ENCODE peak calls at places on chromosomes 13 and 19, in ten cellular contexts. L is effector memory CD4-positive, alpha-beta T cell; P is OCI-LY7; H is GM23248; E is heart left ventricle; X is body of pancreas; Z is esophagus squamous epithelium; A is BJ; F is mucosa of descending colon; U is IMR-90. K is an unnamed sample.

GRCh38 chr13:46126552-46127171 is 21.8 kb upstream of the CPB2 start:
- DNase-seq in L (peak; percentile 47), P (peak; percentile 77), H (peak; percentile 86), E (peak; percentile 45), X (peak; percentile 88), Z (no peak), A (no peak), F (peak; percentile 68), U (peak; percentile 68), K (peak; percentile 64)

GRCh38 chr13:100520936-100521765 is 67.4 kb downstream of the GGACT start:
- DNase-seq in L (no peak), P (no peak), H (no peak), E (no peak), X (no peak), Z (no peak), A (no peak), F (no peak), U (no peak), K (no peak)

GRCh38 chr13:40814803-40815202 is 25.4 kb downstream of the SLC25A15 start:
- DNase-seq in L (no peak), P (no peak), H (peak; percentile 21), E (no peak), X (no peak), Z (no peak), A (no peak), F (no peak), U (peak; percentile 31), K (no peak)

GRCh38 chr13:32330438-32330837 is 15.1 kb downstream of the BRCA2 start:
- DNase-seq in L (no peak), P (no peak), H (peak; percentile 90), E (no peak), X (no peak), Z (no peak), A (peak; percentile 49), F (no peak), U (peak; percentile 71), K (no peak)

GRCh38 chr19:35991731-35992450 is 3.1 kb upstream of the SDHAF1 start:
- DNase-seq in L (no peak), P (no peak), H (peak; percentile 16), E (no peak), X (no peak), Z (no peak), A (no peak), F (no peak), U (no peak), K (no peak)

GRCh38 chr13:27309401-27309958 is 38.9 kb downstream of the RASL11A start:
- DNase-seq in L (no peak), P (no peak), H (no peak), E (no peak), X (no peak), Z (no peak), A (no peak), F (no peak), U (no peak), K (peak; percentile 16)

GRCh38 chr13:102569488-102569887 is 27.3 kb upstream of the TPP2 start:
- DNase-seq in L (no peak), P (no peak), H (peak; percentile 86), E (no peak), X (no peak), Z (no peak), A (peak; percentile 50), F (no peak), U (peak; percentile 69), K (no peak)

GRCh38 chr13:33697936-33698335 is 120.0 kb upstream of the RFC3 start:
- DNase-seq in L (no peak), P (no peak), H (no peak), E (no peak), X (no peak), Z (no peak), A (no peak), F (no peak), U (no peak), K (no peak)

GRCh38 chr13:90640976-90641375 is 706.5 kb upstream of the MIR17HG start:
- DNase-seq in L (no peak), P (no peak), H (peak; percentile 69), E (no peak), X (no peak), Z (no peak), A (peak; percentile 26), F (no peak), U (no peak), K (no peak)

GRCh38 chr13:113857531-113858195 is 6.2 kb downstream of the GAS6 start:
- DNase-seq in L (no peak), P (no peak), H (no peak), E (no peak), X (no peak), Z (no peak), A (no peak), F (no peak), U (no peak), K (no peak)

GRCh38 chr13:37010424-37010823 is 9.8 kb downstream of the EXOSC8 start:
- DNase-seq in L (no peak), P (no peak), H (no peak), E (no peak), X (no peak), Z (no peak), A (no peak), F (no peak), U (no peak), K (no peak)
- H3K36me3 ChIP-seq in L (peaks cover 56% of the 10 kb centered on the region), P (peaks cover 100% of the 10 kb centered on the region), H (peaks cover 90% of the 10 kb centered on the region), E (peaks cover 44% of the 10 kb centered on the region), X (no peaks in the 10 kb centered on the region), Z (peaks cover 10% of the 10 kb centered on the region), A (peaks cover 4% of the 10 kb centered on the region), F (no peaks in the 10 kb centered on the region), U (peaks cover 27% of the 10 kb centered on the region), K (peaks cover 5% of the 10 kb centered on the region)

GRCh38 chr19:8322638-8322997 is 1.3 kb downstream of the RPS28 start:
- DNase-seq in L (no peak), P (no peak), H (no peak), E (no peak), X (no peak), Z (no peak), A (no peak), F (no peak), U (no peak), K (no peak)
- H3K4me3 ChIP-seq in L (no peak overlapping the region), P (peak overlapping the region; percentile 100), H (peak overlapping the region; percentile 94), E (peak overlapping the region; percentile 58), X (no peak overlapping the region), Z (peak overlapping the region; percentile 96), A (peak overlapping the region; percentile 62), F (no peak overlapping the region), U (peak overlapping the region; percentile 82), K (no peak overlapping the region)

GRCh38 chr19:10151521-10151920 is 31.8 kb upstream of the EIF3G start:
- DNase-seq in L (no peak), P (no peak), H (no peak), E (no peak), X (no peak), Z (no peak), A (no peak), F (no peak), U (no peak), K (no peak)

GRCh38 chr19:10149427-10149826 is 29.7 kb upstream of the EIF3G start:
- DNase-seq in L (no peak), P (no peak), H (no peak), E (no peak), X (no peak), Z (no peak), A (no peak), F (no peak), U (no peak), K (no peak)

GRCh38 chr19:10146142-10146541 is 26.4 kb upstream of the EIF3G start:
- DNase-seq in L (no peak), P (no peak), H (no peak), E (no peak), X (no peak), Z (no peak), A (no peak), F (no peak), U (no peak), K (no peak)

GRCh38 chr19:10155834-10156233 is 36.1 kb upstream of the EIF3G start:
- DNase-seq in L (no peak), P (no peak), H (peak; percentile 82), E (no peak), X (no peak), Z (no peak), A (no peak), F (no peak), U (peak; percentile 34), K (no peak)

DNA sequence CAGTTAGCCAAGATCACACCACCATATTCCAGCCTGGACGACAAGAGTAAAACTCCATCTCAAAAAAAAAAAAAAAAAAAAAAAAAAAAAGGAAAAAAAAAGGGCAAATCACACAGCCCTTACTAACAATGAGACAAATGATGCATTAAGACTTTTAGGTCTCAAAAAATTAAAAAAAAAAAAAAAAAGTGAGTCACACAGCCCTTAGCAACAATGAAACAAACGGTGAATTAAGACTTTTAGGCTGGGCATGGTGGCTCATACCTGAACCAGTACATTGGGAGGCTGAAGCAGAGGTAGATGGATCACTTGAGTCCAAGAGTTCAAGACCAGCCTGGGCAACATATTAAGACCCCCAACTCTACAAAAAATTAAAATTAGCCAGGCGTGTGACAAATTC is 32.4 kb upstream of the EIF3G start:
- DNase-seq in L (no peak), P (no peak), H (peak; percentile 48), E (no peak), X (no peak), Z (no peak), A (no peak), F (no peak), U (no peak), K (no peak)
- H3K36me3 ChIP-seq in L (peaks cover 62% of the 10 kb centered on the region), P (peaks cover 99% of the 10 kb centered on the region), H (peaks cover 39% of the 10 kb centered on the region), E (peaks cover 29% of the 10 kb centered on the region), X (no peaks in the 10 kb centered on the region), Z (peaks cover 2% of the 10 kb centered on the region), A (peaks cover 30% of the 10 kb centered on the region), F (no peaks in the 10 kb centered on the region), U (peaks cover 69% of the 10 kb centered on the region), K (peaks cover 20% of the 10 kb centered on the region)

GRCh38 chr19:42089191-42089750 is 13.3 kb downstream of the ZNF574 start:
- DNase-seq in L (no peak), P (no peak), H (no peak), E (no peak), X (no peak), Z (no peak), A (no peak), F (no peak), U (no peak), K (no peak)

GRCh38 chr19:42091300-42092266 is 15.6 kb downstream of the ZNF574 start:
- DNase-seq in L (no peak), P (no peak), H (peak; percentile 79), E (no peak), X (no peak), Z (no peak), A (no peak), F (peak; percentile 76), U (peak; percentile 64), K (peak; percentile 63)

GRCh38 chr19:42089772-42090171 is 13.8 kb downstream of the ZNF574 start:
- DNase-seq in L (no peak), P (no peak), H (no peak), E (no peak), X (no peak), Z (no peak), A (no peak), F (no peak), U (no peak), K (no peak)

GRCh38 chr19:42092350-42092749 is 16.4 kb downstream of the ZNF574 start:
- DNase-seq in L (no peak), P (peak; percentile 46), H (peak; percentile 37), E (no peak), X (peak; percentile 53), Z (no peak), A (no peak), F (peak; percentile 78), U (no peak), K (peak; percentile 64)

DNA sequence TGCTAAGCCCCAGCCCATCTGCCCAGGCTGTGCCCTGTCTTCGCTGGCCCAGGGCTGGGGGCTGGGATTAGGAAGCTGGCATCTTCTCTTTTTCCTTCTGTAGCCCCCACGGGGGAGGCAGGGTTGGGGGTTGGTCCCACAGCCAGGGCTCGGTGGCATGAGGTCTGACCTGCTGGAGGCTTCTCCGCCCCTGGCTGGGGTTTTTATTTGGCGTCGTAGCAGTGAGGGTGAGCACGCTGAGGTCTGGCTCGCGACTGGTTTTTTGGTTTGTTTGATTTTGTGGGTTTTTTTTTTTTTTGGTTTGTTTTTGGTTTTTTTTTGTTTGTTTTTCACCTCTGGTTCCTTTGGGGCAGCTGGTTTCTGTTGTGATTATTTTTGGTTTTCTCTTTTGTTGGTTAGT is 14.7 kb downstream of the ZNF574 start:
- DNase-seq in L (no peak), P (no peak), H (no peak), E (no peak), X (no peak), Z (no peak), A (no peak), F (no peak), U (no peak), K (no peak)
- H3K4me3 ChIP-seq in L (no peak overlapping the region), P (no peak overlapping the region), H (no peak overlapping the region), E (no peak overlapping the region), X (no peak overlapping the region), Z (no peak overlapping the region), A (no peak overlapping the region), F (no peak overlapping the region), U (no peak overlapping the region), K (no peak overlapping the region)

K was measured in small intestine.